ENCODE peak calls at places on chromosome X, in six cellular contexts. One of them, this sample, is unnamed.

GRCh38 chrX:130094712-130095111 is 15.6 kb downstream of the ELF4 start:
- DNase-seq in stimulated activated CD8-positive, alpha-beta memory T cell treated with anti-CD3 and anti-CD28 coated beads, Interleukin-4, amount 100 ng/mL, for 24 hours: no peak
- DNase-seq in glomerular endothelial cell: no peak
- DNase-seq in astrocyte of the spinal cord: no peak
- DNase-seq in pancreas: no peak
- DNase-seq in hypothalamus: no peak
- DNase-seq in this sample: no peak

GRCh38 chrX:21529771-21530170 is 128.4 kb downstream of the KLHL34 start:
- DNase-seq in pancreas: no peak
- DNase-seq in astrocyte of the spinal cord: peak
- DNase-seq in glomerular endothelial cell: no peak
- DNase-seq in stimulated activated CD8-positive, alpha-beta memory T cell treated with anti-CD3 and anti-CD28 coated beads, Interleukin-4, amount 100 ng/mL, for 24 hours: no peak
- DNase-seq in hypothalamus: no peak
- DNase-seq in this sample: no peak

GRCh38 chrX:106404512-106404911 is 207.3 kb upstream of the RADX start:
- DNase-seq in pancreas: no peak
- DNase-seq in hypothalamus: no peak
- DNase-seq in glomerular endothelial cell: no peak
- DNase-seq in astrocyte of the spinal cord: no peak
- DNase-seq in stimulated activated CD8-positive, alpha-beta memory T cell treated with anti-CD3 and anti-CD28 coated beads, Interleukin-4, amount 100 ng/mL, for 24 hours: no peak
- DNase-seq in this sample: no peak

GRCh38 chrX:307261-308111 is 11.1 kb downstream of the GTPBP6 start:
- DNase-seq in pancreas: no peak
- DNase-seq in hypothalamus: no peak
- DNase-seq in stimulated activated CD8-positive, alpha-beta memory T cell treated with anti-CD3 and anti-CD28 coated beads, Interleukin-4, amount 100 ng/mL, for 24 hours: no peak
- DNase-seq in astrocyte of the spinal cord: no peak
- DNase-seq in glomerular endothelial cell: no peak
- DNase-seq in this sample: no peak

GRCh38 chrX:137547291-137547690 is 18.6 kb upstream of the ZIC3 start:
- DNase-seq in glomerular endothelial cell: no peak
- DNase-seq in astrocyte of the spinal cord: no peak
- DNase-seq in stimulated activated CD8-positive, alpha-beta memory T cell treated with anti-CD3 and anti-CD28 coated beads, Interleukin-4, amount 100 ng/mL, for 24 hours: no peak
- DNase-seq in pancreas: no peak
- DNase-seq in hypothalamus: no peak
- DNase-seq in this sample: no peak

GRCh38 chrX:149003863-149004660 is 501.0 kb downstream of the IDS start:
- DNase-seq in astrocyte of the spinal cord: peak
- DNase-seq in stimulated activated CD8-positive, alpha-beta memory T cell treated with anti-CD3 and anti-CD28 coated beads, Interleukin-4, amount 100 ng/mL, for 24 hours: no peak
- DNase-seq in hypothalamus: no peak
- DNase-seq in pancreas: no peak
- DNase-seq in glomerular endothelial cell: no peak
- DNase-seq in this sample: no peak

GRCh38 chrX:39730671-39731389 is 366.9 kb downstream of the BCOR start:
- DNase-seq in glomerular endothelial cell: no peak
- DNase-seq in astrocyte of the spinal cord: peak
- DNase-seq in pancreas: peak
- DNase-seq in stimulated activated CD8-positive, alpha-beta memory T cell treated with anti-CD3 and anti-CD28 coated beads, Interleukin-4, amount 100 ng/mL, for 24 hours: peak
- DNase-seq in hypothalamus: no peak
- DNase-seq in this sample: no peak

GRCh38 chrX:69142688-69143239 is 22.5 kb downstream of the PJA1 start:
- DNase-seq in astrocyte of the spinal cord: no peak
- DNase-seq in hypothalamus: no peak
- DNase-seq in glomerular endothelial cell: no peak
- DNase-seq in pancreas: no peak
- DNase-seq in stimulated activated CD8-positive, alpha-beta memory T cell treated with anti-CD3 and anti-CD28 coated beads, Interleukin-4, amount 100 ng/mL, for 24 hours: no peak
- DNase-seq in this sample: no peak

GRCh38 chrX:56792270-56793111 is 63.4 kb downstream of the NBDY start:
- DNase-seq in glomerular endothelial cell: no peak
- DNase-seq in pancreas: peak
- DNase-seq in astrocyte of the spinal cord: no peak
- DNase-seq in stimulated activated CD8-positive, alpha-beta memory T cell treated with anti-CD3 and anti-CD28 coated beads, Interleukin-4, amount 100 ng/mL, for 24 hours: no peak
- DNase-seq in hypothalamus: no peak
- DNase-seq in this sample: no peak

GRCh38 chrX:129961180-129962083 is 21.0 kb upstream of the BCORL1 start:
- DNase-seq in hypothalamus: no peak
- DNase-seq in glomerular endothelial cell: no peak
- DNase-seq in astrocyte of the spinal cord: no peak
- DNase-seq in pancreas: peak
- DNase-seq in stimulated activated CD8-positive, alpha-beta memory T cell treated with anti-CD3 and anti-CD28 coated beads, Interleukin-4, amount 100 ng/mL, for 24 hours: peak
- DNase-seq in this sample: no peak

GRCh38 chrX:133307637-133308485 is 89.7 kb upstream of the TFDP3 start:
- DNase-seq in hypothalamus: no peak
- DNase-seq in pancreas: no peak
- DNase-seq in stimulated activated CD8-positive, alpha-beta memory T cell treated with anti-CD3 and anti-CD28 coated beads, Interleukin-4, amount 100 ng/mL, for 24 hours: no peak
- DNase-seq in glomerular endothelial cell: no peak
- DNase-seq in astrocyte of the spinal cord: no peak
- DNase-seq in this sample: no peak

GRCh38 chrX:31551913-31552312 is 480.1 kb upstream of the FTHL17 start:
- DNase-seq in glomerular endothelial cell: no peak
- DNase-seq in hypothalamus: no peak
- DNase-seq in astrocyte of the spinal cord: no peak
- DNase-seq in pancreas: no peak
- DNase-seq in stimulated activated CD8-positive, alpha-beta memory T cell treated with anti-CD3 and anti-CD28 coated beads, Interleukin-4, amount 100 ng/mL, for 24 hours: no peak
- DNase-seq in this sample: no peak

GRCh38 chrX:16445166-16445752 is 204.7 kb upstream of the S100G start:
- DNase-seq in pancreas: peak
- DNase-seq in astrocyte of the spinal cord: peak
- DNase-seq in stimulated activated CD8-positive, alpha-beta memory T cell treated with anti-CD3 and anti-CD28 coated beads, Interleukin-4, amount 100 ng/mL, for 24 hours: peak
- DNase-seq in hypothalamus: no peak
- DNase-seq in glomerular endothelial cell: no peak
- DNase-seq in this sample: peak